ENCODE peak calls at places on chromosomes 3 and 15, in eight cellular contexts. I is astrocyte of the cerebellum, T is tibial nerve, F is AG04450, W is heart right ventricle, K is IMR-90, X is mammary epithelial cell, M is tibial artery. R is an unnamed sample.

GRCh38 chr15:45429974-45430792 is 51.8 kb upstream of the GATM start:
- DNase-seq in I (peak; percentile 3), T (peak; percentile 33), F (peak; percentile 10), W (peak; percentile 42), K (peak; percentile 46), X (peak; percentile 39), M (no peak), R (peak; percentile 61)

GRCh38 chr3:98521897-98522537 is 685 bp downstream of the CLDND1 start:
- DNase-seq in I (peak; percentile 28), T (no peak), F (peak; percentile 18), W (peak; percentile 26), K (peak; percentile 68), X (peak; percentile 84), M (peak; percentile 67), R (peak; percentile 87)

GRCh38 chr3:148697311-148698189 is at the start of gene AGTR1:
- DNase-seq in I (peak; percentile 3), T (peak; percentile 68), F (no peak), W (peak; percentile 79), K (peak; percentile 24), X (no peak), M (peak; percentile 85), R (no peak)

GRCh38 chr3:139627759-139628158 is 50.0 kb downstream of the NMNAT3 start:
- DNase-seq in I (no peak), T (no peak), F (no peak), W (no peak), K (no peak), X (no peak), M (no peak), R (no peak)

GRCh38 chr3:127192576-127193232 is at the start of gene PRR23E:
- DNase-seq in I (no peak), T (no peak), F (no peak), W (no peak), K (no peak), X (no peak), M (peak; percentile 35), R (no peak)

GRCh38 chr15:71048913-71049675 is 66.2 kb upstream of the THSD4 start:
- DNase-seq in I (peak; percentile 69), T (no peak), F (peak; percentile 92), W (no peak), K (peak; percentile 99), X (peak; percentile 87), M (no peak), R (peak; percentile 80)

GRCh38 chr15:98734472-98735284 is 86.3 kb downstream of the IGF1R start:
- DNase-seq in I (no peak), T (no peak), F (no peak), W (no peak), K (peak; percentile 48), X (no peak), M (no peak), R (peak; percentile 42)

GRCh38 chr15:43329222-43329959 is 982 bp downstream of the LCMT2 start:
- DNase-seq in I (peak; percentile 12), T (no peak), F (no peak), W (peak; percentile 22), K (peak; percentile 37), X (no peak), M (no peak), R (peak; percentile 39)

GRCh38 chr15:85125056-85125661 is 143.5 kb downstream of the PDE8A start:
- DNase-seq in I (peak; percentile 19), T (no peak), F (no peak), W (no peak), K (peak; percentile 57), X (peak; percentile 41), M (no peak), R (peak; percentile 63)

GRCh38 chr3:117398166-117398954 is 688.8 kb downstream of the TUSC7 start:
- DNase-seq in I (no peak), T (no peak), F (no peak), W (no peak), K (no peak), X (no peak), M (no peak), R (no peak)

GRCh38 chr3:11154953-11155325 is 646 bp downstream of the HRH1 start:
- DNase-seq in I (no peak), T (no peak), F (no peak), W (no peak), K (peak; percentile 38), X (peak; percentile 36), M (peak; percentile 64), R (peak; percentile 36)

GRCh38 chr3:24154751-24155150 is 209.7 kb downstream of the NR1D2 start:
- DNase-seq in I (no peak), T (no peak), F (no peak), W (no peak), K (no peak), X (no peak), M (no peak), R (no peak)

GRCh38 chr3:24155291-24155690 is 210.2 kb downstream of the NR1D2 start:
- DNase-seq in I (no peak), T (no peak), F (no peak), W (no peak), K (no peak), X (no peak), M (no peak), R (no peak)

GRCh38 chr3:24158756-24159155 is 213.7 kb downstream of the NR1D2 start:
- DNase-seq in I (no peak), T (no peak), F (no peak), W (no peak), K (no peak), X (no peak), M (no peak), R (no peak)

GRCh38 chr3:24156466-24156865 is 211.4 kb downstream of the NR1D2 start:
- DNase-seq in I (no peak), T (no peak), F (no peak), W (no peak), K (peak; percentile 41), X (peak; percentile 65), M (no peak), R (peak; percentile 56)

GRCh38 chr3:24157106-24157505 is 212.0 kb downstream of the NR1D2 start:
- DNase-seq in I (no peak), T (no peak), F (no peak), W (no peak), K (no peak), X (no peak), M (no peak), R (no peak)
- TF ChIP-seq CTCF in I (no peak), T (no peak), F (no peak), W (no peak), K (no peak), X (no peak), M (no peak), R (no peak)

GRCh38 chr15:64045774-64046346 is 425 bp downstream of the DAPK2 start:
- DNase-seq in I (no peak), T (no peak), F (no peak), W (peak; percentile 32), K (no peak), X (no peak), M (peak; percentile 62), R (peak; percentile 14)
- TF ChIP-seq CTCF in I (no peak), T (no peak), F (no peak), W (no peak), K (no peak), X (no peak), M (no peak), R (no peak)

GRCh38 chr3:125151916-125152315 is 60.6 kb downstream of the SLC12A8 start:
- DNase-seq in I (no peak), T (no peak), F (no peak), W (no peak), K (peak; percentile 41), X (no peak), M (no peak), R (no peak)

GRCh38 chr3:125151437-125151806 is 61.1 kb downstream of the SLC12A8 start:
- DNase-seq in I (no peak), T (no peak), F (no peak), W (no peak), K (no peak), X (no peak), M (no peak), R (no peak)

GRCh38 chr3:125148836-125149235 is 63.7 kb downstream of the SLC12A8 start:
- DNase-seq in I (no peak), T (no peak), F (no peak), W (peak; percentile 62), K (peak; percentile 33), X (no peak), M (peak; percentile 85), R (peak; percentile 58)

GRCh38 chr3:125149462-125149861 is 63.1 kb downstream of the SLC12A8 start:
- DNase-seq in I (no peak), T (no peak), F (no peak), W (no peak), K (no peak), X (no peak), M (no peak), R (no peak)

DNA sequence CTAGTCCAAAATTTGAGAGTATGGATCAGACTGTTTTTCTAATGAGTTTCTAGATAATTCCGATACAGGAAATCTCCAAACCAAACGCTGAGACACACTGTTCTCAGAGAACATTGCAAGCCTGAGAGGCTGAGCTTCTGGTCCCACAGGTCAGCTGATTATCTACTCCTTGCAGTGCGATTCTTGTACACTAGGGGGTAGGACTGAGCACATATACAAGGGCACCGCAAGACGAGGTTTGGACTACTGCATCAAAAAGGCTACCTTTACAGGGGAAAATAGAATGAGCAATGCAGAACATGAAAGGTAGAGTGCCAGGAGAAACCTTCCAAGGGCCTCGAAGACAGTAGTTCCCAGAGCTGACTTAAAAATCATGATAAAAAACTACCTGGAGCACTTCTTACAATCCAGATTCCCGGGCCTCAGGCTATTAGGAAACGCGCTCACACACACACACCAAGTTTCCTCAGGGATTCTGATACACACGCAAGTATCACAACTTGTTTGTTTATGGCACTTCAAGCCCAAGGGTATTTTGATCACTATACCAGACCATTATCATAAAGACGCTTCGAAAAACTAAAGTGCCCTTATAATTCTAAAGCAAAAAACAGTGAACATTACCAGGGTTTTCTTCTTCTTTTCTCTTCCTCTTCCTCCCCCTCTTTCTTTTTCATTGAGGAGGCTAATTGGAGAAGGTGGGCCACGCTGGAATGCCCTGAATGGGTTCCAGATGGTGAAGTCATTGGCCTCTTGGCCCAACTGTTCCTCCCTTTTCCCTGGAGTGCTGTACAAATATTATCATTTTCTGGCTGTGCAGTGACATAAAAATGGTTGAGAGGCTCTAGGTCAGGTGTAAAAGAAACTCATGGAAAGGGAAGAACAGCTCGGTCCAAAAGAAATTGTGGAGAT is 61.8 kb downstream of the SLC12A8 start:
- DNase-seq in I (no peak), T (no peak), F (no peak), W (no peak), K (peak; percentile 27), X (no peak), M (no peak), R (peak; percentile 71)
- TF ChIP-seq CTCF in I (peak; percentile 55), T (peak; percentile 22), F (peak; percentile 46), W (peak; percentile 54), K (peak; percentile 35), X (peak; percentile 67), M (peak; percentile 31), R (peak; percentile 53)

DNA sequence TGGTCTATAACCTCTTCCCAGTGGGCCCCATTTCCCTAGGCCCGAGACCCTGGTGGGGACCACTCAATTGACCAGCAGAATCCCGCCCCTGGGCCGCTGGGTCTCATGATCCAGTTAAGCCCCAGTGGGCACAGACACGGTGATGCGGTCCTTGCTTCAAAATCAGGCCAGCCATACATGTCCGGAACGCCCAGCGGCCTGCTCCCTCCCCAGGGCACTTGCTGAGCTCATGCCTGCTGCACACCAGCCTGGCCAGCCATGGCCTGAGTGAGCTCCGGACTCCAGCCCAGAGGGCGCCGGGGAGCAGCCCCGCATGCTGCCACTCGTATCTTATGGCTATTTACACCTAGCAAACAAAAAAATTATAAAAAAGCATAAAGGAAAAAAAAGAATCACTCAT is 34.4 kb upstream of the IQSEC1 start:
- DNase-seq in I (no peak), T (no peak), F (no peak), W (no peak), K (no peak), X (no peak), M (peak; percentile 45), R (no peak)
- TF ChIP-seq CTCF in I (no peak), T (no peak), F (no peak), W (no peak), K (no peak), X (no peak), M (no peak), R (no peak)

R was measured in epithelial cell of esophagus.